ENCODE peak calls at places on chromosomes 16 and 17, in four cellular contexts. I is left ventricle myocardium inferior, M is upper lobe of right lung, T is AG04450. H is an unnamed sample.

GRCh38 chr16:50267151-50267631 is 840 bp downstream of the ADCY7 start:
- DNase-seq in M (no peak), T (no peak), I (no peak), H (no peak)

GRCh38 chr16:75471723-75472634 is 7.5 kb upstream of the TMEM170A start:
- DNase-seq in M (peak; percentile 55), T (peak; percentile 24), I (no peak), H (peak; percentile 54)

GRCh38 chr17:43832976-43833829 is at the start of gene MPP3:
- DNase-seq in M (peak; percentile 85), I (peak; percentile 76), T (no peak), H (peak; percentile 33)

GRCh38 chr17:1829189-1829578 is 518 bp downstream of the SMYD4 start:
- DNase-seq in I (no peak), M (no peak), T (no peak), H (no peak)

GRCh38 chr16:23026777-23027362 is 122.4 kb downstream of the USP31 start:
- DNase-seq in T (no peak), M (no peak), I (no peak), H (no peak)

GRCh38 chr16:25279491-25279890 is 21.8 kb upstream of the ZKSCAN2 start:
- DNase-seq in M (no peak), I (no peak), T (no peak), H (no peak)

GRCh38 chr17:49703557-49704277 is 4.0 kb downstream of the SLC35B1 start:
- DNase-seq in I (no peak), T (no peak), M (no peak), H (no peak)

GRCh38 chr17:72502111-72502939 is 381.5 kb downstream of the SOX9 start:
- DNase-seq in I (no peak), T (peak; percentile 30), M (no peak), H (no peak)

GRCh38 chr16:59164461-59164860 is 430.3 kb upstream of the GOT2 start:
- DNase-seq in T (no peak), M (no peak), I (no peak), H (no peak)

GRCh38 chr16:87823146-87823929 is 46.0 kb downstream of the SLC7A5 start:
- DNase-seq in I (no peak), T (no peak), M (no peak), H (no peak)

GRCh38 chr16:4200781-4201137 is 41.1 kb downstream of the SRL start:
- DNase-seq in I (no peak), T (no peak), M (no peak), H (no peak)

GRCh38 chr17:58337126-58337599 is 8.6 kb upstream of the TSPOAP1 start:
- DNase-seq in I (no peak), T (no peak), M (peak; percentile 62), H (no peak)

GRCh38 chr17:301681-302299 is 50.8 kb downstream of the RPH3AL start:
- DNase-seq in T (no peak), I (peak; percentile 56), M (peak; percentile 48), H (no peak)

GRCh38 chr16:73315645-73316044 is 267.7 kb upstream of the ZFHX3 start:
- DNase-seq in T (no peak), M (no peak), I (no peak), H (no peak)

GRCh38 chr16:87956169-87956770 is 5.0 kb downstream of the BANP start:
- DNase-seq in M (no peak), T (no peak), I (peak; percentile 50), H (no peak)

GRCh38 chr16:15770107-15770506 is 86.7 kb downstream of the MYH11 start:
- DNase-seq in I (no peak), M (no peak), T (no peak), H (no peak)

GRCh38 chr17:61410100-61410551 is 10.5 kb downstream of the TBX2 start:
- DNase-seq in I (no peak), T (no peak), M (peak; percentile 66), H (peak; percentile 40)

GRCh38 chr17:65220732-65221131 is 83.6 kb downstream of the RGS9 start:
- DNase-seq in T (no peak), I (no peak), M (no peak), H (no peak)

GRCh38 chr17:8133398-8133797 is 9.5 kb upstream of the HES7 start:
- DNase-seq in T (no peak), I (no peak), M (no peak), H (no peak)

GRCh38 chr16:57837305-57838125 is 35.2 kb upstream of the KIFC3 start:
- DNase-seq in T (no peak), I (no peak), M (no peak), H (no peak)

GRCh38 chr17:38584350-38584925 is 21.3 kb downstream of the SRCIN1 start:
- DNase-seq in M (peak; percentile 87), I (peak; percentile 56), T (no peak), H (no peak)

GRCh38 chr17:29567362-29568330 is 809 bp upstream of the ABHD15 start:
- DNase-seq in I (peak; percentile 73), T (no peak), M (peak; percentile 90), H (peak; percentile 75)

GRCh38 chr17:42023524-42024349 is 3.8 kb downstream of the NKIRAS2 start:
- DNase-seq in M (peak; percentile 85), T (no peak), I (peak; percentile 35), H (no peak)

GRCh38 chr17:59845595-59846390 is 47.0 kb downstream of the TUBD1 start:
- DNase-seq in M (no peak), I (no peak), T (no peak), H (no peak)

GRCh38 chr17:73506470-73507435 is 137.5 kb downstream of the SDK2 start:
- DNase-seq in I (no peak), M (no peak), T (no peak), H (no peak)

GRCh38 chr16:79156761-79157160 is 443.8 kb downstream of the MAF start:
- DNase-seq in T (no peak), M (no peak), I (no peak), H (no peak)

GRCh38 chr17:35486920-35487727 is 38.6 kb upstream of the SLFN13 start:
- DNase-seq in I (peak; percentile 41), M (peak; percentile 90), T (peak; percentile 18), H (no peak)

GRCh38 chr17:47695664-47696376 is 1.9 kb downstream of the TBKBP1 start:
- DNase-seq in I (no peak), M (peak; percentile 64), T (no peak), H (peak; percentile 27)

GRCh38 chr16:61544165-61544564 is 492.1 kb downstream of the CDH8 start:
- DNase-seq in I (no peak), M (no peak), T (no peak), H (no peak)

GRCh38 chr17:4858880-4859260 is 25.7 kb downstream of the MINK1 start:
- DNase-seq in M (peak; percentile 73), I (peak; percentile 63), T (no peak), H (no peak)

GRCh38 chr16:56246051-56246817 is 54.9 kb downstream of the GNAO1 start:
- DNase-seq in T (no peak), I (no peak), M (no peak), H (peak; percentile 71)
- H3K27ac ChIP-seq in T (no peak overlapping the region), I (peak overlapping the region; percentile 17), M (no peak overlapping the region), H (peak overlapping the region; percentile 93)

GRCh38 chr16:1159973-1160772 is 7.3 kb downstream of the CACNA1H start:
- DNase-seq in I (peak; percentile 80), M (no peak), T (no peak), H (peak; percentile 96)

GRCh38 chr16:1162701-1163566 is 10.0 kb downstream of the CACNA1H start:
- DNase-seq in I (no peak), T (no peak), M (no peak), H (no peak)

GRCh38 chr16:1158456-1159324 is 5.8 kb downstream of the CACNA1H start:
- DNase-seq in I (peak; percentile 78), T (no peak), M (no peak), H (no peak)

GRCh38 chr16:1159325-1159972 is 6.5 kb downstream of the CACNA1H start:
- DNase-seq in I (no peak), M (no peak), T (no peak), H (no peak)

GRCh38 chr16:1160773-1161348 is 8.0 kb downstream of the CACNA1H start:
- DNase-seq in T (no peak), I (no peak), M (no peak), H (no peak)
- H3K27me3 ChIP-seq in T (peaks cover 30% of the 10 kb centered on the region), I (peaks cover 68% of the 10 kb centered on the region), M (peaks cover 67% of the 10 kb centered on the region), H (peaks cover 50% of the 10 kb centered on the region)

DNA sequence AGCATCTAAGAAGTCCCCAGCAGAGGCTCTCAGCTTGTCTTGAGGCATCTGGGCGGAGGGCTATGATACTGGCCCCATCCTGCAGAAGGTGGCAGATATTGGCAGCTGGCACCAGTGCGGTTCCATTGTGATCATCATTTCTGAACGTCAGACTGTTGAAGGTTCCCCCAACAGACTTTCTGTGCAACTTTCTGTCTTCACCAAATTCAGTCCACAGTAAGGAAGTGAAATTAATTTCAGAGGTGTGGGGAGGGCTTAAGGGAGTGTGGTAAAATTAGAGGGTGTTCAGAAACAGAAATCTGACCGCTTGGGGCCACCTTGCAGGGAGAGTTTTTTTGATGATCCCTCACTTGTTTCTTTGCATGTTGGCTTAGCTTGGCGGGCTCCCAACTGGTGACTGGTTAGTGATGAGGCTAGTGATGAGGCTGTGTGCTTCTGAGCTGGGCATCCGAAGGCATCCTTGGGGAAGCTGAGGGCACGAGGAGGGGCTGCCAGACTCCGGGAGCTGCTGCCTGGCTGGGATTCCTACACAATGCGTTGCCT is at the start of gene CIITA:
- DNase-seq in T (peak; percentile 37), I (peak; percentile 74), M (peak; percentile 87), H (no peak)
- TF ChIP-seq CTCF in T (no peak), I (no peak), M (no peak), H (no peak)

GRCh38 chr17:39666601-39667261 is 1.5 kb upstream of the PNMT start:
- DNase-seq in I (peak; percentile 85), T (no peak), M (no peak), H (no peak)

GRCh38 chr17:39669897-39670735 is 1.9 kb downstream of the PNMT start:
- DNase-seq in I (no peak), M (peak; percentile 26), T (no peak), H (no peak)

GRCh38 chr17:39667262-39668140 is 752 bp upstream of the PNMT start:
- DNase-seq in T (no peak), M (peak; percentile 78), I (peak; percentile 66), H (no peak)

GRCh38 chr17:39666231-39666600 is 1.1 kb downstream of the TCAP start:
- DNase-seq in T (no peak), M (no peak), I (peak; percentile 32), H (no peak)

GRCh38 chr17:39668141-39668924 is at the start of gene PNMT:
- DNase-seq in I (peak; percentile 79), M (peak; percentile 89), T (no peak), H (no peak)
- H3K27ac ChIP-seq in I (peak within 1 kb of the TSS; percentile 97), M (peak within 1 kb of the TSS; percentile 53), T (no peak within 1 kb of the TSS), H (peak within 1 kb of the TSS; percentile 41)

H was measured in dorsolateral prefrontal cortex.